ENCODE peak calls at places on chromosome 1, in ten cellular contexts. A is substantia nigra; L is A549; X is LHCN-M2; S is WTC11; Z is heart left ventricle; G is T follicular helper cell; C is NK-92 treated with Interleukin-12 subunit alpha and Interleukin-12 subunit beta, amount 100 ng/mL, for 24 hours; Q is fibroblast of mammary gland; F is stimulated activated effector memory CD8-positive, alpha-beta T cell treated with anti-CD3 and anti-CD28 coated beads, Interleukin-12 subunit alpha, Interleukin-12 subunit beta, amount 100 ng/mL, for 72 hours. J is an unnamed sample.

GRCh38 chr1:161018631-161018930 is 2.4 kb downstream of the F11R start:
- DNase-seq in Z (no peak), Q (no peak), L (no peak), C (no peak), F (no peak), S (no peak), X (no peak), G (no peak), A (no peak), J (no peak)

GRCh38 chr1:151716771-151717631 is at the start of gene CELF3:
- DNase-seq in Z (no peak), X (peak), G (no peak), L (no peak), F (no peak), C (no peak), Q (no peak), A (no peak), S (peak), J (no peak)

GRCh38 chr1:44803312-44804095 is 3.3 kb downstream of the PLK3 start:
- DNase-seq in L (no peak), G (no peak), X (no peak), A (no peak), Z (no peak), S (no peak), Q (no peak), F (no peak), C (no peak), J (peak)

GRCh38 chr1:109878531-109878930 is 32.1 kb upstream of the CSF1 start:
- DNase-seq in G (no peak), A (no peak), C (no peak), Q (no peak), X (no peak), L (no peak), S (no peak), F (no peak), Z (no peak), J (no peak)

GRCh38 chr1:162946701-162947100 is 85.7 kb upstream of the CCDC190 start:
- DNase-seq in S (no peak), X (no peak), Q (no peak), A (no peak), L (no peak), G (no peak), Z (no peak), C (no peak), F (no peak), J (no peak)

GRCh38 chr1:202002447-202002846 is 7.9 kb upstream of the ELF3 start:
- DNase-seq in F (no peak), S (no peak), G (no peak), C (no peak), L (no peak), Q (no peak), X (no peak), Z (no peak), A (no peak), J (no peak)

GRCh38 chr1:119960501-119960900 is 64.2 kb upstream of the ADAM30 start:
- DNase-seq in C (no peak), F (no peak), L (no peak), Z (no peak), S (no peak), A (no peak), X (peak), Q (no peak), G (no peak), J (no peak)

GRCh38 chr1:207034998-207035397 is 2.4 kb upstream of the C1orf116 start:
- DNase-seq in G (no peak), C (no peak), Q (peak), L (no peak), A (no peak), F (no peak), Z (no peak), X (peak), S (no peak), J (no peak)

GRCh38 chr1:201675143-201675542 is 136.2 kb downstream of the NAV1 start:
- DNase-seq in L (no peak), S (no peak), C (no peak), A (no peak), F (no peak), X (no peak), Z (peak), Q (no peak), G (no peak), J (no peak)

GRCh38 chr1:190168116-190168515 is 309.5 kb downstream of the BRINP3 start:
- DNase-seq in G (no peak), X (peak), A (no peak), Q (peak), L (peak), F (no peak), Z (no peak), S (no peak), C (no peak), J (no peak)

GRCh38 chr1:224632381-224632871 is 16.3 kb downstream of the CNIH3 start:
- DNase-seq in Z (no peak), F (no peak), L (no peak), A (no peak), G (no peak), S (no peak), X (peak), C (no peak), Q (peak), J (no peak)

GRCh38 chr1:231631717-231632116 is 5.1 kb downstream of the DISC1 start:
- DNase-seq in C (no peak), X (peak), S (no peak), F (no peak), A (no peak), Q (no peak), Z (no peak), G (no peak), L (no peak), J (no peak)

GRCh38 chr1:155254714-155255242 is 505 bp downstream of the ENTREP3 start:
- DNase-seq in A (peak), F (no peak), L (no peak), S (no peak), Q (no peak), X (peak), G (no peak), C (no peak), Z (peak), J (peak)

GRCh38 chr1:85328713-85329376 is 52.4 kb upstream of the BCL10 start:
- DNase-seq in C (no peak), F (no peak), A (no peak), X (peak), Z (no peak), S (no peak), G (no peak), L (peak), Q (peak), J (no peak)

GRCh38 chr1:150692720-150693119 is 4.2 kb downstream of the GOLPH3L start:
- DNase-seq in A (no peak), C (no peak), L (no peak), F (no peak), Z (no peak), Q (no peak), X (no peak), G (no peak), S (no peak), J (no peak)

GRCh38 chr1:221947731-221948130 is 205.8 kb upstream of the DUSP10 start:
- DNase-seq in X (no peak), F (no peak), Z (no peak), G (no peak), A (no peak), L (no peak), C (no peak), S (no peak), Q (no peak), J (no peak)

J was measured in suprapubic skin.